ENCODE peak calls at places on chromosomes 1 and 21, in seven cellular contexts. One of them, this sample, is unnamed.

GRCh38 chr1:110482662-110483307 is 31.8 kb downstream of the PROK1 start:
- DNase-seq in foreskin keratinocyte: no peak
- DNase-seq in heart right ventricle: no peak
- DNase-seq in thoracic aorta: no peak
- DNase-seq in A549: no peak
- DNase-seq in CD8-positive, alpha-beta memory T cell: no peak
- DNase-seq in Peyer's patch: no peak
- DNase-seq in this sample: no peak

GRCh38 chr1:213082778-213083445 is 31.9 kb downstream of the RPS6KC1 start:
- DNase-seq in foreskin keratinocyte: no peak
- DNase-seq in heart right ventricle: no peak
- DNase-seq in thoracic aorta: no peak
- DNase-seq in A549: no peak
- DNase-seq in CD8-positive, alpha-beta memory T cell: no peak
- DNase-seq in Peyer's patch: no peak
- DNase-seq in this sample: no peak

GRCh38 chr1:163361123-163361934 is 39.6 kb downstream of the NUF2 start:
- DNase-seq in foreskin keratinocyte: no peak
- DNase-seq in heart right ventricle: no peak
- DNase-seq in thoracic aorta: no peak
- DNase-seq in A549: peak
- DNase-seq in CD8-positive, alpha-beta memory T cell: no peak
- DNase-seq in Peyer's patch: peak
- DNase-seq in this sample: no peak

GRCh38 chr1:54581621-54582035 is 33.6 kb downstream of the ACOT11 start:
- DNase-seq in foreskin keratinocyte: peak
- DNase-seq in heart right ventricle: peak
- DNase-seq in thoracic aorta: peak
- DNase-seq in A549: peak
- DNase-seq in CD8-positive, alpha-beta memory T cell: no peak
- DNase-seq in Peyer's patch: peak
- DNase-seq in this sample: peak

GRCh38 chr1:217562229-217562878 is 68.5 kb downstream of the GPATCH2 start:
- DNase-seq in foreskin keratinocyte: peak
- DNase-seq in heart right ventricle: no peak
- DNase-seq in thoracic aorta: no peak
- DNase-seq in A549: peak
- DNase-seq in CD8-positive, alpha-beta memory T cell: no peak
- DNase-seq in Peyer's patch: no peak
- DNase-seq in this sample: peak

GRCh38 chr1:61043010-61043820 is 39.1 kb upstream of the NFIA start:
- DNase-seq in foreskin keratinocyte: no peak
- DNase-seq in heart right ventricle: peak
- DNase-seq in thoracic aorta: peak
- DNase-seq in A549: peak
- DNase-seq in CD8-positive, alpha-beta memory T cell: peak
- DNase-seq in Peyer's patch: peak
- DNase-seq in this sample: no peak

GRCh38 chr21:37793660-37794059 is 122.6 kb downstream of the KCNJ6 start:
- DNase-seq in foreskin keratinocyte: no peak
- DNase-seq in heart right ventricle: no peak
- DNase-seq in thoracic aorta: no peak
- DNase-seq in A549: no peak
- DNase-seq in CD8-positive, alpha-beta memory T cell: no peak
- DNase-seq in Peyer's patch: no peak
- DNase-seq in this sample: no peak

GRCh38 chr1:156959414-156959813 is 39.0 kb downstream of the LRRC71 start:
- DNase-seq in foreskin keratinocyte: no peak
- DNase-seq in heart right ventricle: no peak
- DNase-seq in thoracic aorta: no peak
- DNase-seq in A549: no peak
- DNase-seq in CD8-positive, alpha-beta memory T cell: no peak
- DNase-seq in Peyer's patch: no peak
- DNase-seq in this sample: no peak

GRCh38 chr1:201640624-201641023 is 101.7 kb downstream of the NAV1 start:
- DNase-seq in foreskin keratinocyte: no peak
- DNase-seq in heart right ventricle: peak
- DNase-seq in thoracic aorta: no peak
- DNase-seq in A549: no peak
- DNase-seq in CD8-positive, alpha-beta memory T cell: no peak
- DNase-seq in Peyer's patch: peak
- DNase-seq in this sample: no peak

GRCh38 chr1:29650041-29650400 is 413.7 kb downstream of the PTPRU start:
- DNase-seq in foreskin keratinocyte: no peak
- DNase-seq in heart right ventricle: no peak
- DNase-seq in thoracic aorta: no peak
- DNase-seq in A549: no peak
- DNase-seq in CD8-positive, alpha-beta memory T cell: no peak
- DNase-seq in Peyer's patch: peak
- DNase-seq in this sample: no peak

GRCh38 chr1:70863256-70863655 is 184.4 kb downstream of the PTGER3 start:
- DNase-seq in foreskin keratinocyte: no peak
- DNase-seq in heart right ventricle: no peak
- DNase-seq in thoracic aorta: no peak
- DNase-seq in A549: no peak
- DNase-seq in CD8-positive, alpha-beta memory T cell: no peak
- DNase-seq in Peyer's patch: no peak
- DNase-seq in this sample: no peak

GRCh38 chr1:206419250-206419649 is 51.0 kb upstream of the IKBKE start:
- DNase-seq in foreskin keratinocyte: no peak
- DNase-seq in heart right ventricle: no peak
- DNase-seq in thoracic aorta: no peak
- DNase-seq in A549: no peak
- DNase-seq in CD8-positive, alpha-beta memory T cell: no peak
- DNase-seq in Peyer's patch: peak
- DNase-seq in this sample: peak

GRCh38 chr1:219432966-219433365 is 179.9 kb downstream of the ZC3H11B start:
- DNase-seq in foreskin keratinocyte: no peak
- DNase-seq in heart right ventricle: no peak
- DNase-seq in thoracic aorta: no peak
- DNase-seq in A549: no peak
- DNase-seq in CD8-positive, alpha-beta memory T cell: no peak
- DNase-seq in Peyer's patch: no peak
- DNase-seq in this sample: no peak

GRCh38 chr1:206734499-206735142 is 36.0 kb upstream of the IL19 start:
- DNase-seq in foreskin keratinocyte: no peak
- DNase-seq in heart right ventricle: peak
- DNase-seq in thoracic aorta: no peak
- DNase-seq in A549: peak
- DNase-seq in CD8-positive, alpha-beta memory T cell: peak
- DNase-seq in Peyer's patch: peak
- DNase-seq in this sample: no peak

GRCh38 chr21:36103434-36103833 is 31.4 kb upstream of the CBR3 start:
- DNase-seq in foreskin keratinocyte: no peak
- DNase-seq in heart right ventricle: no peak
- DNase-seq in thoracic aorta: no peak
- DNase-seq in A549: no peak
- DNase-seq in CD8-positive, alpha-beta memory T cell: no peak
- DNase-seq in Peyer's patch: no peak
- DNase-seq in this sample: no peak

GRCh38 chr1:53381790-53382401 is 54.0 kb upstream of the LRP8 start:
- DNase-seq in foreskin keratinocyte: peak
- DNase-seq in heart right ventricle: no peak
- DNase-seq in thoracic aorta: no peak
- DNase-seq in A549: peak
- DNase-seq in CD8-positive, alpha-beta memory T cell: no peak
- DNase-seq in Peyer's patch: peak
- DNase-seq in this sample: peak

GRCh38 chr1:167676205-167676915 is 45.4 kb upstream of the MPZL1 start:
- DNase-seq in foreskin keratinocyte: no peak
- DNase-seq in heart right ventricle: no peak
- DNase-seq in thoracic aorta: no peak
- DNase-seq in A549: no peak
- DNase-seq in CD8-positive, alpha-beta memory T cell: no peak
- DNase-seq in Peyer's patch: no peak
- DNase-seq in this sample: no peak
- H3K27ac ChIP-seq in foreskin keratinocyte: no peak
- H3K27ac ChIP-seq in heart right ventricle: no peak
- H3K27ac ChIP-seq in thoracic aorta: no peak
- H3K27ac ChIP-seq in A549: no peak
- H3K27ac ChIP-seq in CD8-positive, alpha-beta memory T cell: no peak
- H3K27ac ChIP-seq in Peyer's patch: no peak
- H3K27ac ChIP-seq in this sample: no peak

GRCh38 chr1:20936216-20936615 is 149.1 kb upstream of the HP1BP3 start:
- DNase-seq in foreskin keratinocyte: no peak
- DNase-seq in heart right ventricle: no peak
- DNase-seq in thoracic aorta: no peak
- DNase-seq in A549: no peak
- DNase-seq in CD8-positive, alpha-beta memory T cell: no peak
- DNase-seq in Peyer's patch: no peak
- DNase-seq in this sample: no peak

GRCh38 chr1:20935717-20936116 is 148.6 kb upstream of the HP1BP3 start:
- DNase-seq in foreskin keratinocyte: no peak
- DNase-seq in heart right ventricle: no peak
- DNase-seq in thoracic aorta: no peak
- DNase-seq in A549: no peak
- DNase-seq in CD8-positive, alpha-beta memory T cell: no peak
- DNase-seq in Peyer's patch: no peak
- DNase-seq in this sample: no peak

GRCh38 chr1:20930427-20930826 is 143.3 kb upstream of the HP1BP3 start:
- DNase-seq in foreskin keratinocyte: no peak
- DNase-seq in heart right ventricle: no peak
- DNase-seq in thoracic aorta: no peak
- DNase-seq in A549: no peak
- DNase-seq in CD8-positive, alpha-beta memory T cell: no peak
- DNase-seq in Peyer's patch: no peak
- DNase-seq in this sample: no peak

GRCh38 chr1:20931930-20932436 is 144.9 kb upstream of the HP1BP3 start:
- DNase-seq in foreskin keratinocyte: no peak
- DNase-seq in heart right ventricle: no peak
- DNase-seq in thoracic aorta: no peak
- DNase-seq in A549: no peak
- DNase-seq in CD8-positive, alpha-beta memory T cell: no peak
- DNase-seq in Peyer's patch: no peak
- DNase-seq in this sample: no peak

DNA sequence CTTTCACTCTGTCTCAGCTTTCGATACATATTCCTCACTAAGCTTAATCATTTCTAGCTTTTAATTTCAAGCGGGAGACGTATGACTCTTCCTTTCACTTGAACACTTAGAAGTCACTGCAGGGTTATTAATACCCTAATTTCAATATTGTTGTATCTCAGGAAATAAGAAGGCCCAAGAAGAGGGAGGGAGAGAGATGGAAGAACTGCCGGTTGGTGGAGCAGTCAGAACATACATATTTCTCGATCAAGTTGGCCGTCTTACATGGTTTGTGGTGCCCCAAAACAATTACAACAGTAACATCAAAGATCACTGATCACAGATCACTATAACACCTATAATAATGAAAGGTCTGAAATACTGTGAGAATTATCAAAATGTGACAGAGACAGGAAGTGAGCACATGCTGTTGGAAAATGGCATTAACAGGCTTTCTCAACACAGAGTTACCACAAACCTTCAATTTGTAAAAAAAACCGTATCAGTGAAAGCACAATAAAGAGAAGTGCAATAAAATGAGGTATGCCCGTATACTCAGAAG is 145.4 kb upstream of the HP1BP3 start:
- DNase-seq in foreskin keratinocyte: no peak
- DNase-seq in heart right ventricle: no peak
- DNase-seq in thoracic aorta: no peak
- DNase-seq in A549: no peak
- DNase-seq in CD8-positive, alpha-beta memory T cell: no peak
- DNase-seq in Peyer's patch: no peak
- DNase-seq in this sample: no peak
- H3K27ac ChIP-seq in foreskin keratinocyte: no peak
- H3K27ac ChIP-seq in heart right ventricle: no peak
- H3K27ac ChIP-seq in thoracic aorta: no peak
- H3K27ac ChIP-seq in A549: no peak
- H3K27ac ChIP-seq in CD8-positive, alpha-beta memory T cell: peak
- H3K27ac ChIP-seq in Peyer's patch: no peak
- H3K27ac ChIP-seq in this sample: no peak

DNA sequence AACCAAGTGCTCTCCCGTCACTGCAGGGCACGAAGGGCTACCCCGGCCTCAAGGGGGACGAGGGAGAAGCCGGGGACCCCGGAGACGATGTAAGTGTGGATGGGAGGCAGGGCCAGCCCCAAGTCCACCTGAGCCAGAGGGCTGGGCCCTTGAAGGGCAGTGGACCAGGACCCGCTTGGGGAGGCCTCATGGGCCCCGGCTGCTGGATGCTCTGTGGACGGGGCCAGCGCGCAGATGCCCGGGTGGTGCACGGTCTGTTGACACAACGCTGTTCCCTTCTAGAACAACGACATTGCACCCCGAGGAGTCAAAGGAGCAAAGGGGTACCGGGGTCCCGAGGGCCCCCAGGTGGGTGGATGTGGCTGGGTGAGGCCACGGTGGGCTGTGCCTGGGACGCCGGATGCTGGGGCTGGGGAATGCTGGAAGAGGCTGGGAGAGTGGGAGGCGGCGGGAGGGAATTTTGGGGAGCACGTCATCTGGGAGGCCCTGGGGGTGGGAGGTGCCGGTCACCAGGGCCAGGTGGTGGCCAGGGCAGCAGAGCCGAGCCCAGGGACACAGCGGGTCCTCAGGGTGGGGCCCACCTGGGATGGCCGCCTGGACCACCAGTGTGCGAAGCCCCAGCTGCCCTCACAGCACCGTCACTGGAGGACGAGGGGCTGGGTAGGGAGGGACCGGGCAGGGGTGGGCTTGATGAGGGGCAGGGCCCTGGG is 17.5 kb downstream of the COL6A1 start:
- DNase-seq in foreskin keratinocyte: no peak
- DNase-seq in heart right ventricle: no peak
- DNase-seq in thoracic aorta: no peak
- DNase-seq in A549: no peak
- DNase-seq in CD8-positive, alpha-beta memory T cell: no peak
- DNase-seq in Peyer's patch: peak
- DNase-seq in this sample: no peak
- H3K27ac ChIP-seq in foreskin keratinocyte: no peak
- H3K27ac ChIP-seq in heart right ventricle: no peak
- H3K27ac ChIP-seq in thoracic aorta: no peak
- H3K27ac ChIP-seq in A549: no peak
- H3K27ac ChIP-seq in CD8-positive, alpha-beta memory T cell: no peak
- H3K27ac ChIP-seq in Peyer's patch: peak
- H3K27ac ChIP-seq in this sample: no peak

GRCh38 chr1:109273570-109274288 is 9.2 kb downstream of the PSRC1 start:
- DNase-seq in foreskin keratinocyte: no peak
- DNase-seq in heart right ventricle: no peak
- DNase-seq in thoracic aorta: no peak
- DNase-seq in A549: no peak
- DNase-seq in CD8-positive, alpha-beta memory T cell: no peak
- DNase-seq in Peyer's patch: no peak
- DNase-seq in this sample: no peak

GRCh38 chr1:109275706-109276345 is 7.1 kb downstream of the PSRC1 start:
- DNase-seq in foreskin keratinocyte: no peak
- DNase-seq in heart right ventricle: no peak
- DNase-seq in thoracic aorta: no peak
- DNase-seq in A549: no peak
- DNase-seq in CD8-positive, alpha-beta memory T cell: no peak
- DNase-seq in Peyer's patch: no peak
- DNase-seq in this sample: no peak

GRCh38 chr1:109272831-109273547 is 10.0 kb downstream of the PSRC1 start:
- DNase-seq in foreskin keratinocyte: no peak
- DNase-seq in heart right ventricle: no peak
- DNase-seq in thoracic aorta: no peak
- DNase-seq in A549: no peak
- DNase-seq in CD8-positive, alpha-beta memory T cell: no peak
- DNase-seq in Peyer's patch: no peak
- DNase-seq in this sample: no peak

GRCh38 chr1:109272021-109272799 is 10.7 kb downstream of the PSRC1 start:
- DNase-seq in foreskin keratinocyte: no peak
- DNase-seq in heart right ventricle: peak
- DNase-seq in thoracic aorta: no peak
- DNase-seq in A549: no peak
- DNase-seq in CD8-positive, alpha-beta memory T cell: no peak
- DNase-seq in Peyer's patch: no peak
- DNase-seq in this sample: no peak

GRCh38 chr1:109274533-109275476 is 8.1 kb downstream of the PSRC1 start:
- DNase-seq in foreskin keratinocyte: peak
- DNase-seq in heart right ventricle: no peak
- DNase-seq in thoracic aorta: no peak
- DNase-seq in A549: peak
- DNase-seq in CD8-positive, alpha-beta memory T cell: no peak
- DNase-seq in Peyer's patch: peak
- DNase-seq in this sample: peak
- H3K27ac ChIP-seq in foreskin keratinocyte: peak
- H3K27ac ChIP-seq in heart right ventricle: no peak
- H3K27ac ChIP-seq in thoracic aorta: no peak
- H3K27ac ChIP-seq in A549: peak
- H3K27ac ChIP-seq in CD8-positive, alpha-beta memory T cell: no peak
- H3K27ac ChIP-seq in Peyer's patch: no peak
- H3K27ac ChIP-seq in this sample: peak